ENCODE peak calls at places on chromosome 11, in seven cellular contexts. S is kidney, Q is left lung, V is prostate gland, A is PC-3, T is left ventricle myocardium inferior, R is neural progenitor cell. Z is an unnamed sample. For H3K36me3, the result is how much of the 10 kb centered on the place peaks cover.

GRCh38 chr11:67442504-67443398 is 525 bp downstream of the CORO1B start:
- DNase-seq in R (no peak), S (no peak), A (peak), Q (no peak), V (no peak), T (no peak), Z (peak)

GRCh38 chr11:64373598-64373974 is 14.6 kb downstream of the RPS6KA4 start:
- DNase-seq in V (no peak), R (no peak), T (no peak), Q (no peak), A (no peak), S (no peak), Z (no peak)

GRCh38 chr11:109306322-109306721 is 115.7 kb upstream of the C11orf87 start:
- DNase-seq in A (no peak), R (no peak), V (no peak), T (no peak), Q (no peak), S (no peak), Z (no peak)

GRCh38 chr11:61895046-61895717 is 3.8 kb upstream of the FADS3 start:
- DNase-seq in S (no peak), A (no peak), R (no peak), T (no peak), V (no peak), Q (no peak), Z (no peak)

GRCh38 chr11:115676768-115677167 is 172.6 kb upstream of the CADM1 start:
- DNase-seq in R (no peak), V (no peak), S (no peak), T (no peak), A (no peak), Q (no peak), Z (no peak)

GRCh38 chr11:64745219-64745522 is 1.2 kb upstream of the RASGRP2 start:
- DNase-seq in V (no peak), R (no peak), S (peak), Q (peak), T (peak), A (no peak), Z (no peak)

GRCh38 chr11:131932584-131933360 is 562.4 kb downstream of the NTM start:
- DNase-seq in T (peak), V (no peak), S (no peak), R (no peak), A (no peak), Q (no peak), Z (no peak)

GRCh38 chr11:64124147-64124546 is 41.8 kb downstream of the MACROD1 start:
- DNase-seq in R (no peak), V (no peak), Q (no peak), A (peak), T (no peak), S (no peak), Z (no peak)

GRCh38 chr11:30935861-30936260 is 349.7 kb upstream of the MPPED2 start:
- DNase-seq in R (no peak), S (no peak), A (no peak), V (no peak), Q (no peak), T (no peak), Z (no peak)

GRCh38 chr11:20360650-20361049 is 2.9 kb upstream of the HTATIP2 start:
- DNase-seq in R (no peak), T (no peak), V (no peak), A (peak), Q (no peak), S (no peak), Z (no peak)

GRCh38 chr11:14312736-14313438 is 46.1 kb downstream of the RRAS2 start:
- DNase-seq in S (no peak), T (no peak), A (peak), Q (no peak), R (no peak), V (no peak), Z (no peak)

GRCh38 chr11:70934999-70935768 is 317.2 kb downstream of the SHANK2 start:
- DNase-seq in R (no peak), A (peak), S (peak), V (no peak), Q (no peak), T (no peak), Z (no peak)

GRCh38 chr11:75313457-75314272 is 37.8 kb downstream of the ARRB1 start:
- DNase-seq in Q (peak), V (no peak), T (peak), R (peak), S (peak), A (peak), Z (no peak)

GRCh38 chr11:57638811-57639320 is 10.8 kb downstream of the YPEL4 start:
- DNase-seq in V (no peak), Q (no peak), T (no peak), A (no peak), S (no peak), R (peak), Z (peak)

GRCh38 chr11:7677071-7677470 is 3.8 kb upstream of the CYB5R2 start:
- DNase-seq in R (no peak), V (no peak), A (peak), T (no peak), S (no peak), Q (no peak), Z (no peak)

GRCh38 chr11:31805037-31805628 is 6.0 kb downstream of the PAX6 start:
- DNase-seq in T (no peak), V (no peak), S (peak), A (no peak), Q (no peak), R (peak), Z (peak)

DNA sequence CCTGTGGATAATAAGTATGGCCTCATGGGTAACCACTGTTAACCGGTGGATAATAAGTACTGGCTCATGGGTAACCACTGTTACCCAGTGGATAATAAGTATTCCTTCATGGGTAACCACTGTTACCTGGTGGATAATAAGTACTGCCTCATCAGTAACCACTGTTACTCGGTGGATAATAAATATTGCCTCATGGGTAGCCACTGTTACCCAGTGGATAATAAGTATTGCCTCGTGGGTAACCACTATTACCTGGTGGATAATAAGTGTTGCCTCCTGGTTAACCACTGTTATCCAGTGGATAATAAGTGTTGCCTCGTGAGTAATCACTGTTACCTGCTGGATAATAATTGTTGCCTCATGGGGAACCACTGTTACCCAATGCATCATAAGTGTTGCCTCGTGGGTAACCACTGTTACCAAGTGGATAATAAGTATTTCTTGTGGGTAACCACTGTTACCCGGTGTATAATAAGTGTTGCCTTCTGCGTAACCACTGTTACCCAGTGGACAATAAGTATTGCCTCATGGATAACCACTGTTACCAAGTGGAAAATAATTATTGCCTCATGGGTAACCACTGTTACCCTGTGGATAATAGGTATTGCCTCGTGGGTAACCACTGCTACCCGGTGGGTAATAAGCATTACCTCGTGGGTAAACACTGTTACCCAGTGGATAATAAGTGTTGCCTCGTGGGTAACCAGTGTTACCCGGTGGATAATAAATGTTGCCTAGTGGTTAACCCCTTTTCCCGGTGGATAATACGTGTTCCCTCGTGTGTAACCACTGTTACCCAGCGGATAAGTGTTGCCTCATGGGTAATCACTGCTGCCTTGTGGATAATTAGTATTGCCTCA is 26.6 kb upstream of the NXPE4 start:
- DNase-seq in A (no peak), V (no peak), S (no peak), T (no peak), Q (no peak), R (no peak), Z (no peak)
- H3K36me3 ChIP-seq in A (under half), V (under half), S (under half), T (under half), Q (under half), R (under half), Z (under half)

DNA sequence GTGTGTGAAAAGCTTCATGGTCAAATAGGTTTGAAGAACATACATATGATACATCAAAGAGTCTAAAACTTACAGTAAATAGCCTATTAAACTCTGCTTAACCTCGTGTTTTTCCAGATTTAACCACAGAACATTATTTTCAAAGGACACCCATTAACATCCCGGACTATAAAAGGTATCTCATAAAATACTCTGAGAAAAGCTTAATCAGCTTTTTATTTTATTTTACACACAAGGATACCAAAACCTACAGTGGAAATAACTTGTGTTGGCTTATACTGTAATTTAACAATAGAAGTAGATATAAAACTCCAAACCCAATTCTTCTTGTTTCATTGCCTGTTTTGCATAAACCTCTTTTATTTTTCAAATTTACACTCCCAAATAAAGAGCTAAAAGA is 49.8 kb upstream of the CHRNA10 start:
- DNase-seq in A (no peak), R (no peak), V (no peak), S (no peak), T (no peak), Q (no peak), Z (no peak)
- H3K36me3 ChIP-seq in A (half or more), R (under half), V (under half), S (under half), T (half or more), Q (under half), Z (under half)

GRCh38 chr11:112231952-112232351 is 5.7 kb downstream of the PTS start:
- DNase-seq in R (no peak), Q (no peak), A (no peak), V (no peak), S (no peak), T (no peak), Z (no peak)
- H3K36me3 ChIP-seq in R (under half), Q (under half), A (under half), V (under half), S (under half), T (half or more), Z (under half)

GRCh38 chr11:120207517-120207916 is 3.3 kb upstream of the OAF start:
- DNase-seq in V (no peak), Q (no peak), T (no peak), A (no peak), R (no peak), S (no peak), Z (no peak)

GRCh38 chr11:120209750-120210650 is 832 bp upstream of the OAF start:
- DNase-seq in S (no peak), V (no peak), R (peak), A (no peak), Q (no peak), T (no peak), Z (no peak)

GRCh38 chr11:120205596-120206161 is 5.2 kb upstream of the OAF start:
- DNase-seq in R (no peak), Q (no peak), T (no peak), V (no peak), A (peak), S (no peak), Z (no peak)

GRCh38 chr11:120208777-120209176 is 2.1 kb upstream of the OAF start:
- DNase-seq in V (no peak), S (no peak), R (no peak), T (no peak), Q (peak), A (peak), Z (no peak)

DNA sequence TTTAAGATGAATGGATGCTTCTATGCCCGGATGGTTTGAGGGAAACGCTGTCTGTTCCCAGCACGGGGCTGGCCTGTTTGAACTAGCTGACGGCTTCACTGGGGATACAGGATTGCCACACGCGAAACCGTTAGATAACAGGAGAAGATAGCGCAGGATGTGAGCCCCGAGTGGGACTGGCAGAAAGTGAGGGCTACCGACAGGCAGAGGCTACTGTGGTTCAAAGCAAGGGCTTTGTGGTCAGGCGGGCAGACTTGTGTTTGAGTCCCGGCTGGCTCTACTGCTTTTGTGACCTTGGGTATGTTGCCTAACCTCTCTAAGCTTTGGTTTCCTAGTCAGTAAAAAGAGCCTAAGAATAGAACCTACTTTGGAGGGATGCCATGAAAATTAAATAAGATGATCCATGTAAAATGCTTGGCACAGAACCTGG is 2.8 kb upstream of the OAF start:
- DNase-seq in T (no peak), S (no peak), R (no peak), A (no peak), V (no peak), Q (no peak), Z (no peak)
- H3K36me3 ChIP-seq in T (under half), S (under half), R (under half), A (under half), V (under half), Q (under half), Z (under half)

Z was measured in H7.